ENCODE peak calls at places on chromosome 19, in ten cellular contexts. W is RWPE1, K is WTC11, S is tibial artery, H is transverse colon, P is fibroblast of villous mesenchyme, A is fibroblast of the aortic adventitia, N is colonic mucosa, C is mucosa of descending colon, X is body of pancreas. T is an unnamed sample.

GRCh38 chr19:16576690-16577530 is 4.7 kb upstream of the SLC35E1 start:
- DNase-seq in W (no peak), K (no peak), S (no peak), H (no peak), P (no peak), A (no peak), N (no peak), C (no peak), X (no peak), T (no peak)

GRCh38 chr19:18915639-18916038 is 3.5 kb downstream of the COPE start:
- DNase-seq in W (no peak), K (peak; percentile 66), S (no peak), H (peak; percentile 39), P (peak; percentile 33), A (peak; percentile 38), N (peak; percentile 51), C (peak; percentile 62), X (peak; percentile 39), T (no peak)

GRCh38 chr19:14003279-14004051 is 2.7 kb downstream of the RFX1 start:
- DNase-seq in W (no peak), K (no peak), S (no peak), H (no peak), P (no peak), A (peak; percentile 25), N (no peak), C (no peak), X (no peak), T (no peak)

GRCh38 chr19:16039545-16039944 is 36.8 kb upstream of the TPM4 start:
- DNase-seq in W (no peak), K (no peak), S (no peak), H (no peak), P (no peak), A (no peak), N (no peak), C (no peak), X (no peak), T (no peak)

GRCh38 chr19:14149509-14149994 is 13.2 kb upstream of the ASF1B start:
- DNase-seq in W (no peak), K (no peak), S (peak; percentile 86), H (peak; percentile 70), P (peak; percentile 37), A (peak; percentile 78), N (peak; percentile 80), C (peak; percentile 80), X (no peak), T (no peak)

GRCh38 chr19:54179921-54180452 is 7.0 kb upstream of the TMC4 start:
- DNase-seq in W (no peak), K (peak; percentile 94), S (no peak), H (peak; percentile 79), P (peak; percentile 76), A (peak; percentile 35), N (peak; percentile 75), C (peak; percentile 78), X (no peak), T (no peak)

GRCh38 chr19:42402376-42403116 is 12.4 kb upstream of the CNFN start:
- DNase-seq in W (no peak), K (no peak), S (no peak), H (no peak), P (no peak), A (no peak), N (no peak), C (no peak), X (no peak), T (peak; percentile 23)

GRCh38 chr19:53467138-53467502 is 413 bp upstream of the ZNF813 start:
- DNase-seq in W (no peak), K (peak; percentile 53), S (peak; percentile 68), H (peak; percentile 14), P (no peak), A (no peak), N (no peak), C (peak; percentile 53), X (no peak), T (no peak)

DNA sequence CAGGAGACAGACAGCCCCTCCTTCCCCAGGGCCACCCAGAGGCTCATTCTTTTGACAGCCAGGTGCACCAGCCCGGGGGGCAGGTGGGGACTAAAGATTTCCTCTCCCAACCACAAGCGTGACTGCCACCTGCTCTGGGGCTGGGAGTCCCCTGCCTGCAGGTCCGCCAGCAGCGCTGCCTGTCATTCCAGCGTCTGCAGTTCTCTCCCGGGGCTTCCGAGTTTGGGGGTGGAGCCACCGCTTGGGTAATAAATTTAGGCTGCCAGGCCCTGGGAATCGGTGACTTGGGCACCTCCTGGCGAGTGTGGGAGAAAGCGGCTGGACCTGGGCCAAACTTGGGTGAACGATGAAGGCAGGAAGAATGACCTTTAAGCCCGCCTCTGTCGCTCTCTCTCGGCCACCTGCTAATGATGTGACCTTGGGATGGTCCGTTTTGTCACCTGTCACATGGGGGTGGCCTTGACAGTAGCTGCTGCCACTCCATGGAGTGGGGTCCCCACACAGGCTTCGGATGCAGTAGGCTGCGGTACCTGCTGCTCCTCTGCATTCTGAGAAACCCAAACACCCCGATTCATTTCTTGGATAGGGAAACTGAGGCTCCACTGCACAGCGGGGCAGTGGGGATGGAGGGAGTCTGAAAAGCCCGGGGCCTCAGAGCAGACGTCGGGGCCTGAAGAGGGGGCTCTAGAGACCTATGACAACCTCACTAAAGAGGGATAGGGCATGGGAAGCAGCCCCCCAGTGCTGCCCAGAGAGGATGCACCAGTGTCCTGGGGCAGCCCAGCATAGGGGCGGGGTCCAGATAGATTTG is 12.8 kb downstream of the FUT6 start:
- DNase-seq in W (peak; percentile 67), K (peak; percentile 69), S (no peak), H (peak; percentile 88), P (peak; percentile 44), A (peak; percentile 17), N (peak; percentile 90), C (peak; percentile 89), X (peak; percentile 89), T (peak; percentile 56)
- TF ChIP-seq CTCF in W (peak; percentile 27), K (no peak), S (no peak), H (peak; percentile 37), P (peak; percentile 19), A (no peak), N (no peak), C (no peak), X (peak; percentile 17), T (no peak)

GRCh38 chr19:35116085-35116801 is 620 bp downstream of the FXYD3 start:
- DNase-seq in W (peak; percentile 78), K (no peak), S (no peak), H (peak; percentile 83), P (no peak), A (no peak), N (peak; percentile 86), C (peak; percentile 87), X (peak; percentile 66), T (peak; percentile 81)

GRCh38 chr19:35114656-35115537 is 726 bp upstream of the FXYD3 start:
- DNase-seq in W (peak; percentile 65), K (peak; percentile 92), S (peak; percentile 82), H (peak; percentile 86), P (peak; percentile 50), A (peak; percentile 62), N (peak; percentile 86), C (peak; percentile 87), X (peak; percentile 72), T (peak; percentile 81)

GRCh38 chr19:35110974-35111373 is 4.6 kb upstream of the FXYD3 start:
- DNase-seq in W (no peak), K (no peak), S (no peak), H (no peak), P (no peak), A (no peak), N (no peak), C (no peak), X (no peak), T (no peak)

GRCh38 chr19:35115538-35115951 is at the start of gene FXYD3:
- DNase-seq in W (peak; percentile 17), K (no peak), S (no peak), H (peak; percentile 86), P (no peak), A (no peak), N (peak; percentile 88), C (peak; percentile 84), X (no peak), T (no peak)

DNA sequence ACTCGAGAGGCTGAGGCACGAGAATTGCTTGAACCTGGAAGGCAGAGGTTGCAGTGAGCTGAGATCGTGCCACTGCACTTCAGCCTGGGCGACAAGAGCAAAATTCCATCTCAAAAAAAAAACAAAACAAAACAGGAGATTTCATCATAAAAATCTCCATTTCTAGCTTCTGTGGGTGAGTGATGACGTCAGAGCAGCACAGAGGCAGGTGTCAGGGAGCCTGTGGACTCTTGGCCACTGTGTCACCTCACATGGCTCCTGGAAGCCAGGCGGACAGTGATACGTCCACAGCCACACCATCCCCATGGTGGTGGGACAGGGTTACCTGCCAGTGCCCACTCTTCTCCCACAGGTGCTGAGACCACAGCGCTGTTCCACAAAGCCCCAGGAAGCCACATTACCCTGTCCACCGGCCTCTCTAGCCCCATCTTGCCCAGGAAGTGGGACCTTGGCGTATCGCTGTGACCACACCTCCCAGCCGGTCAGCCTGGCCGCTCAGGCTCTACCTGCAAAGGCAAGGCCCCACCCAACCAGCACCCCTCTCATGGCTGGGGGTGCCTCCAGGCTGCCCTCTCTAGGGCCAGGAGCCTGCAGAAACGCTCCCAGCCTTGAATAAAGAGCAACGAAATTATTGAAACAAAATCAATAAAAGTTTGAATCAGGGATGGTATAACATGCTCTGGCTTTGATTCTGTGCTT is 2.5 kb upstream of the FXYD3 start:
- DNase-seq in W (no peak), K (peak; percentile 56), S (no peak), H (no peak), P (no peak), A (no peak), N (no peak), C (no peak), X (no peak), T (no peak)
- TF ChIP-seq CTCF in W (no peak), K (no peak), S (no peak), H (no peak), P (no peak), A (no peak), N (no peak), C (no peak), X (no peak), T (no peak)

GRCh38 chr19:2223391-2223790 is 12.7 kb downstream of the PLEKHJ1 start:
- DNase-seq in W (no peak), K (no peak), S (no peak), H (no peak), P (no peak), A (no peak), N (no peak), C (no peak), X (no peak), T (no peak)

GRCh38 chr19:2223959-2224358 is 12.2 kb downstream of the PLEKHJ1 start:
- DNase-seq in W (no peak), K (no peak), S (no peak), H (no peak), P (no peak), A (no peak), N (no peak), C (no peak), X (no peak), T (no peak)

GRCh38 chr19:2221250-2221831 is 14.8 kb downstream of the PLEKHJ1 start:
- DNase-seq in W (no peak), K (no peak), S (no peak), H (no peak), P (peak; percentile 69), A (no peak), N (no peak), C (no peak), X (no peak), T (no peak)

GRCh38 chr19:2219726-2220125 is 16.4 kb downstream of the PLEKHJ1 start:
- DNase-seq in W (no peak), K (no peak), S (no peak), H (no peak), P (no peak), A (no peak), N (no peak), C (no peak), X (no peak), T (no peak)

GRCh38 chr19:2221918-2222317 is 14.2 kb downstream of the PLEKHJ1 start:
- DNase-seq in W (no peak), K (no peak), S (no peak), H (no peak), P (no peak), A (no peak), N (no peak), C (no peak), X (no peak), T (no peak)
- TF ChIP-seq CTCF in W (no peak), K (no peak), S (peak; percentile 16), H (no peak), P (peak; percentile 34), A (peak; percentile 24), N (no peak), C (no peak), X (no peak), T (no peak)

GRCh38 chr19:46049597-46049996 is 8.8 kb upstream of the IGFL4 start:
- DNase-seq in W (no peak), K (peak; percentile 79), S (no peak), H (no peak), P (no peak), A (no peak), N (no peak), C (no peak), X (no peak), T (no peak)
- TF ChIP-seq CTCF in W (no peak), K (peak; percentile 37), S (no peak), H (no peak), P (no peak), A (no peak), N (no peak), C (no peak), X (no peak), T (no peak)